ENCODE peak calls at places on chromosomes 12 and 14, in five cellular contexts. One of them, this sample, is unnamed.

GRCh38 chr14:70032447-70032846 is 153.2 kb downstream of the SMOC1 start:
- DNase-seq in A549: peak
- DNase-seq in ovary: no peak
- DNase-seq in upper lobe of left lung: no peak
- DNase-seq in lower lobe of right lung: no peak
- DNase-seq in this sample: no peak

GRCh38 chr14:23573384-23573783 is 5.2 kb downstream of the JPH4 start:
- DNase-seq in A549: no peak
- DNase-seq in ovary: no peak
- DNase-seq in upper lobe of left lung: no peak
- DNase-seq in lower lobe of right lung: no peak
- DNase-seq in this sample: no peak

GRCh38 chr14:69316449-69317391 is 56.8 kb downstream of the GALNT16 start:
- DNase-seq in A549: peak
- DNase-seq in ovary: peak
- DNase-seq in upper lobe of left lung: peak
- DNase-seq in lower lobe of right lung: peak
- DNase-seq in this sample: no peak

GRCh38 chr12:57611116-57611809 is at the start of gene ARHGEF25:
- DNase-seq in A549: peak
- DNase-seq in ovary: peak
- DNase-seq in upper lobe of left lung: peak
- DNase-seq in lower lobe of right lung: no peak
- DNase-seq in this sample: no peak

GRCh38 chr14:52112336-52113018 is 43.6 kb upstream of the NID2 start:
- DNase-seq in A549: peak
- DNase-seq in ovary: no peak
- DNase-seq in upper lobe of left lung: no peak
- DNase-seq in lower lobe of right lung: no peak
- DNase-seq in this sample: no peak

GRCh38 chr14:96091149-96091693 is 52.1 kb downstream of the C14orf132 start:
- DNase-seq in A549: no peak
- DNase-seq in ovary: no peak
- DNase-seq in upper lobe of left lung: peak
- DNase-seq in lower lobe of right lung: no peak
- DNase-seq in this sample: no peak

GRCh38 chr12:114918535-114919233 is 234.7 kb upstream of the TBX3 start:
- DNase-seq in A549: peak
- DNase-seq in ovary: no peak
- DNase-seq in upper lobe of left lung: no peak
- DNase-seq in lower lobe of right lung: no peak
- DNase-seq in this sample: no peak

GRCh38 chr12:66688836-66689439 is 10.1 kb upstream of the GRIP1 start:
- DNase-seq in A549: peak
- DNase-seq in ovary: no peak
- DNase-seq in upper lobe of left lung: peak
- DNase-seq in lower lobe of right lung: no peak
- DNase-seq in this sample: no peak

GRCh38 chr14:56273949-56274348 is 155.7 kb downstream of the PELI2 start:
- DNase-seq in A549: no peak
- DNase-seq in ovary: no peak
- DNase-seq in upper lobe of left lung: no peak
- DNase-seq in lower lobe of right lung: no peak
- DNase-seq in this sample: no peak

GRCh38 chr12:102301547-102301946 is 103.9 kb upstream of the PMCH start:
- DNase-seq in A549: no peak
- DNase-seq in ovary: no peak
- DNase-seq in upper lobe of left lung: no peak
- DNase-seq in lower lobe of right lung: no peak
- DNase-seq in this sample: no peak

GRCh38 chr12:34607520-34608195 is 585.4 kb downstream of the ALG10 start:
- DNase-seq in A549: no peak
- DNase-seq in ovary: no peak
- DNase-seq in upper lobe of left lung: no peak
- DNase-seq in lower lobe of right lung: peak
- DNase-seq in this sample: no peak

GRCh38 chr14:105204206-105204930 is 23.3 kb upstream of the NUDT14 start:
- DNase-seq in A549: peak
- DNase-seq in ovary: no peak
- DNase-seq in upper lobe of left lung: peak
- DNase-seq in lower lobe of right lung: peak
- DNase-seq in this sample: no peak

GRCh38 chr12:124294686-124295315 is at the start of gene RFLNA:
- DNase-seq in A549: no peak
- DNase-seq in ovary: peak
- DNase-seq in upper lobe of left lung: no peak
- DNase-seq in lower lobe of right lung: peak
- DNase-seq in this sample: no peak

GRCh38 chr14:69567563-69567962 is 7.1 kb downstream of the CCDC177 start:
- DNase-seq in A549: no peak
- DNase-seq in ovary: no peak
- DNase-seq in upper lobe of left lung: no peak
- DNase-seq in lower lobe of right lung: no peak
- DNase-seq in this sample: no peak

GRCh38 chr12:31749024-31749704 is 20.3 kb upstream of the AMN1 start:
- DNase-seq in A549: peak
- DNase-seq in ovary: peak
- DNase-seq in upper lobe of left lung: peak
- DNase-seq in lower lobe of right lung: peak
- DNase-seq in this sample: peak

GRCh38 chr12:44377443-44378160 is 498.5 kb downstream of the NELL2 start:
- DNase-seq in A549: no peak
- DNase-seq in ovary: no peak
- DNase-seq in upper lobe of left lung: no peak
- DNase-seq in lower lobe of right lung: no peak
- DNase-seq in this sample: no peak

GRCh38 chr12:60345442-60345841 is 749.6 kb downstream of the SLC16A7 start:
- DNase-seq in A549: no peak
- DNase-seq in ovary: no peak
- DNase-seq in upper lobe of left lung: no peak
- DNase-seq in lower lobe of right lung: no peak
- DNase-seq in this sample: no peak

GRCh38 chr12:46452061-46452615 is 79.6 kb upstream of the SLC38A2 start:
- DNase-seq in A549: no peak
- DNase-seq in ovary: no peak
- DNase-seq in upper lobe of left lung: no peak
- DNase-seq in lower lobe of right lung: no peak
- DNase-seq in this sample: no peak

GRCh38 chr12:103326190-103326589 is 169.6 kb downstream of the C12orf42 start:
- DNase-seq in A549: peak
- DNase-seq in ovary: no peak
- DNase-seq in upper lobe of left lung: no peak
- DNase-seq in lower lobe of right lung: no peak
- DNase-seq in this sample: no peak

GRCh38 chr12:45547132-45547531 is 182.4 kb upstream of the ARID2 start:
- DNase-seq in A549: no peak
- DNase-seq in ovary: no peak
- DNase-seq in upper lobe of left lung: no peak
- DNase-seq in lower lobe of right lung: no peak
- DNase-seq in this sample: no peak

GRCh38 chr12:32107376-32108267 is 975 bp downstream of the BICD1 start:
- DNase-seq in A549: peak
- DNase-seq in ovary: peak
- DNase-seq in upper lobe of left lung: no peak
- DNase-seq in lower lobe of right lung: no peak
- DNase-seq in this sample: no peak

GRCh38 chr12:1500095-1500801 is 94.1 kb downstream of the FBXL14 start:
- DNase-seq in A549: peak
- DNase-seq in ovary: no peak
- DNase-seq in upper lobe of left lung: no peak
- DNase-seq in lower lobe of right lung: no peak
- DNase-seq in this sample: no peak

GRCh38 chr12:46473634-46474201 is 101.1 kb upstream of the SLC38A2 start:
- DNase-seq in A549: peak
- DNase-seq in ovary: peak
- DNase-seq in upper lobe of left lung: peak
- DNase-seq in lower lobe of right lung: peak
- DNase-seq in this sample: no peak

GRCh38 chr12:107441906-107442305 is 243.7 kb upstream of the PWP1 start:
- DNase-seq in A549: no peak
- DNase-seq in ovary: no peak
- DNase-seq in upper lobe of left lung: no peak
- DNase-seq in lower lobe of right lung: no peak
- DNase-seq in this sample: no peak

GRCh38 chr12:66210840-66211239 is 21.8 kb downstream of the IRAK3 start:
- DNase-seq in A549: no peak
- DNase-seq in ovary: no peak
- DNase-seq in upper lobe of left lung: no peak
- DNase-seq in lower lobe of right lung: no peak
- DNase-seq in this sample: no peak

GRCh38 chr14:54676822-54677708 is 110.1 kb downstream of the SAMD4A start:
- DNase-seq in A549: peak
- DNase-seq in ovary: peak
- DNase-seq in upper lobe of left lung: no peak
- DNase-seq in lower lobe of right lung: no peak
- DNase-seq in this sample: no peak

GRCh38 chr12:118058227-118058626 is 2.8 kb downstream of the WSB2 start:
- DNase-seq in A549: no peak
- DNase-seq in ovary: no peak
- DNase-seq in upper lobe of left lung: no peak
- DNase-seq in lower lobe of right lung: no peak
- DNase-seq in this sample: no peak

GRCh38 chr12:118058881-118059644 is 1.9 kb downstream of the WSB2 start:
- DNase-seq in A549: no peak
- DNase-seq in ovary: no peak
- DNase-seq in upper lobe of left lung: no peak
- DNase-seq in lower lobe of right lung: no peak
- DNase-seq in this sample: no peak

GRCh38 chr12:118060301-118061010 is 523 bp downstream of the WSB2 start:
- DNase-seq in A549: no peak
- DNase-seq in ovary: peak
- DNase-seq in upper lobe of left lung: peak
- DNase-seq in lower lobe of right lung: peak
- DNase-seq in this sample: no peak

GRCh38 chr12:118061011-118061875 is at the start of gene WSB2:
- DNase-seq in A549: peak
- DNase-seq in ovary: peak
- DNase-seq in upper lobe of left lung: peak
- DNase-seq in lower lobe of right lung: peak
- DNase-seq in this sample: no peak

GRCh38 chr12:118059645-118060275 is 1.2 kb downstream of the WSB2 start:
- DNase-seq in A549: no peak
- DNase-seq in ovary: no peak
- DNase-seq in upper lobe of left lung: no peak
- DNase-seq in lower lobe of right lung: no peak
- DNase-seq in this sample: no peak
- H3K4me3 ChIP-seq in A549: peak
- H3K4me3 ChIP-seq in ovary: peak
- H3K4me3 ChIP-seq in upper lobe of left lung: peak
- H3K4me3 ChIP-seq in lower lobe of right lung: peak
- H3K4me3 ChIP-seq in this sample: peak

GRCh38 chr14:35699791-35700444 is 109.2 kb downstream of the RALGAPA1 start:
- DNase-seq in A549: no peak
- DNase-seq in ovary: no peak
- DNase-seq in upper lobe of left lung: no peak
- DNase-seq in lower lobe of right lung: no peak
- DNase-seq in this sample: no peak

GRCh38 chr14:35701531-35701930 is 107.6 kb downstream of the RALGAPA1 start:
- DNase-seq in A549: no peak
- DNase-seq in ovary: no peak
- DNase-seq in upper lobe of left lung: no peak
- DNase-seq in lower lobe of right lung: no peak
- DNase-seq in this sample: no peak

GRCh38 chr14:35708072-35708471 is 101.0 kb downstream of the RALGAPA1 start:
- DNase-seq in A549: no peak
- DNase-seq in ovary: no peak
- DNase-seq in upper lobe of left lung: no peak
- DNase-seq in lower lobe of right lung: no peak
- DNase-seq in this sample: no peak

GRCh38 chr14:35705636-35706035 is 103.5 kb downstream of the RALGAPA1 start:
- DNase-seq in A549: no peak
- DNase-seq in ovary: no peak
- DNase-seq in upper lobe of left lung: no peak
- DNase-seq in lower lobe of right lung: no peak
- DNase-seq in this sample: no peak

DNA sequence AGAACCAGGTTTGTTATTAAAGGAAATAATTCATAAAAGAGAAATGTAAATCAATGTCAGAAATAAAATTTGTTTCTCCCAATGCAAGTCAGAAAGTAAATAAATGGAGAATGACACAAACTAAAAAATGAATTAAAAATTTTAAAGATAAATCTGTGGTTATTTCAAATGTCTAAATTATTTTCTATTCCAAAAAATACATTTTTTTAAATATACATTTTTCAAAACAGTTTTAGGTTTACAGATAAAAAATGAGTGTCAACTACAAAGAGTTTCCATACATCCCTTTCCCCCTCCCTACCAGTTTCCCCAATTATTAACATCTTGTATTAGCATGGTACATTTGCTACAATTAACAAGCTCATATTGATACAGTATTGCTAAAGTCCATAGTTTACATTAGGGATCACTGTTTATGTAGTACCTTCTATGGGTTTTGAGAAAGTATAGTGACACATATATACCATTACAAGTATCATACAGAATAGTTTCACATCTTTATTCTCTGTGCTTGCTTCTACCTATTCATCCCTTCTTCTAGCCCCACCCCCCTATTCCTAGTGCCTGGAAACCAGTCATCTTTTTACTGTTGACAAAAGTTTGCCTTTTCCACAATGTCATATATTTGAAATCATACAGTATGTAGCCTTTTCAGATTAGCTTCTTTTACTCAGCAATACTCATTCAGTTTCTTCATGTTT is 104.2 kb downstream of the RALGAPA1 start:
- DNase-seq in A549: no peak
- DNase-seq in ovary: no peak
- DNase-seq in upper lobe of left lung: no peak
- DNase-seq in lower lobe of right lung: no peak
- DNase-seq in this sample: no peak
- H3K4me3 ChIP-seq in A549: no peak
- H3K4me3 ChIP-seq in ovary: no peak
- H3K4me3 ChIP-seq in upper lobe of left lung: no peak
- H3K4me3 ChIP-seq in lower lobe of right lung: no peak
- H3K4me3 ChIP-seq in this sample: no peak

DNA sequence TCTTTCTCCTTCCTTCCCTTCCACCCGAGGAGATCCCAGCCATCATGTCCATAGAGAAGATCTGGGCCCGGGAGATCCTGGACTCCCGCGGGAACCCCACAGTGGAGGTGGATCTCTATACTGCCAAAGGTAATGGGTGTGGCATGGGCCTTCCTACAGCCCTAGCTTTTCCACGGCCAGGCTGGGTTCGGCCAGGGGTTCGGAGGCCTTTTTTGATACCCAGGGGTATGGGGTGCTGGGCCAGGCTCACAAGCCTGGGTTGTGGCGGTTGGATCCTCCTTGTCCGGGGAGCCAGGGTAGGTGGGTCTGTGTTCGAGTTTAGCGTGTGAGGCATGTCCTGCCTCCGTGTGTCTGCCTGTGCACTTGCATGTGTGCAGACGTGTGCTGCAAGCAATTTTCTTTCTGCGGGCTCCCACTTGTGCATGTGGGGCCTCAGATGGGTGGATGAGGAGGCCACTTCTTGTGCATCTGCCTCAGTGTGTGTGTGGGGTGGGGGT is 1.5 kb downstream of the ENO2 start:
- DNase-seq in A549: no peak
- DNase-seq in ovary: no peak
- DNase-seq in upper lobe of left lung: no peak
- DNase-seq in lower lobe of right lung: no peak
- DNase-seq in this sample: no peak
- H3K4me3 ChIP-seq in A549: peak
- H3K4me3 ChIP-seq in ovary: no peak
- H3K4me3 ChIP-seq in upper lobe of left lung: no peak
- H3K4me3 ChIP-seq in lower lobe of right lung: no peak
- H3K4me3 ChIP-seq in this sample: peak

GRCh38 chr12:62659457-62660295 is 193.1 kb downstream of the MON2 start:
- DNase-seq in A549: no peak
- DNase-seq in ovary: no peak
- DNase-seq in upper lobe of left lung: no peak
- DNase-seq in lower lobe of right lung: no peak
- DNase-seq in this sample: peak
- H3K4me3 ChIP-seq in A549: no peak
- H3K4me3 ChIP-seq in ovary: no peak
- H3K4me3 ChIP-seq in upper lobe of left lung: no peak
- H3K4me3 ChIP-seq in lower lobe of right lung: no peak
- H3K4me3 ChIP-seq in this sample: no peak